ENCODE peak calls at places on chromosomes 1 and 21, in nine cellular contexts. X is lower leg skin, S is GM23338, G is choroid plexus epithelial cell, K is PC-3, T is thoracic aorta, L is AG10803, P is A673, J is astrocyte. A is an unnamed sample.

GRCh38 chr1:201173736-201174135 is 16.9 kb upstream of the IGFN1 start:
- DNase-seq in G (no peak), K (peak; percentile 71), X (peak; percentile 43), J (no peak), P (no peak), S (no peak), T (no peak), L (no peak), A (no peak)

GRCh38 chr1:4972761-4973320 is 318.4 kb downstream of the AJAP1 start:
- DNase-seq in G (no peak), X (peak; percentile 43), P (no peak), L (no peak), T (no peak), S (no peak), K (no peak), J (no peak), A (no peak)

GRCh38 chr21:27582946-27583270 is 616.0 kb upstream of the ADAMTS5 start:
- DNase-seq in J (peak; percentile 27), S (no peak), L (peak; percentile 67), G (peak; percentile 53), X (no peak), P (no peak), T (no peak), K (no peak), A (no peak)

GRCh38 chr1:33599516-33600115 is 127.2 kb downstream of the ZSCAN20 start:
- DNase-seq in G (no peak), L (no peak), X (no peak), T (no peak), K (no peak), S (no peak), J (no peak), P (no peak), A (no peak)

GRCh38 chr1:6534248-6534647 is 20.1 kb downstream of the NOL9 start:
- DNase-seq in P (no peak), J (no peak), T (no peak), L (no peak), K (no peak), S (no peak), G (no peak), X (no peak), A (no peak)

GRCh38 chr1:202965441-202965821 is 1.6 kb downstream of the CYB5R1 start:
- DNase-seq in X (no peak), S (no peak), T (no peak), J (no peak), G (no peak), K (no peak), P (no peak), L (no peak), A (peak; percentile 92)

GRCh38 chr1:205199931-205200299 is 11.6 kb downstream of the DSTYK start:
- DNase-seq in L (no peak), J (no peak), P (no peak), K (no peak), T (no peak), S (no peak), X (no peak), G (no peak), A (no peak)

GRCh38 chr1:33327587-33328325 is 6.9 kb upstream of the A3GALT2 start:
- DNase-seq in G (peak; percentile 99), X (no peak), P (no peak), J (peak; percentile 100), S (no peak), K (peak; percentile 80), T (no peak), L (peak; percentile 99), A (peak; percentile 92)

GRCh38 chr1:230026572-230026971 is 40.5 kb upstream of the GALNT2 start:
- DNase-seq in K (no peak), J (no peak), G (no peak), X (no peak), T (no peak), P (no peak), S (no peak), L (no peak), A (no peak)

GRCh38 chr1:26531651-26532131 is 2.1 kb downstream of the RPS6KA1 start:
- DNase-seq in L (no peak), T (no peak), X (peak; percentile 89), J (no peak), G (no peak), K (no peak), P (no peak), S (peak; percentile 48), A (peak; percentile 45)

GRCh38 chr1:9150582-9151290 is 21.8 kb upstream of the GPR157 start:
- DNase-seq in P (no peak), L (peak; percentile 62), X (no peak), S (no peak), T (no peak), G (no peak), K (no peak), J (no peak), A (no peak)

GRCh38 chr1:153987621-153988020 is 1.5 kb upstream of the RAB13 start:
- DNase-seq in K (no peak), T (no peak), J (no peak), G (no peak), X (no peak), L (no peak), P (no peak), S (no peak), A (no peak)

GRCh38 chr1:14108356-14109275 is 408.6 kb downstream of the PRDM2 start:
- DNase-seq in G (no peak), T (no peak), S (no peak), X (no peak), J (peak; percentile 16), P (no peak), K (peak; percentile 54), L (no peak), A (peak; percentile 29)

GRCh38 chr21:40351006-40351405 is 483.8 kb downstream of the PCP4 start:
- DNase-seq in P (no peak), L (no peak), T (no peak), S (no peak), K (no peak), G (no peak), J (no peak), X (no peak), A (peak; percentile 27)

GRCh38 chr1:201385299-201385891 is 7.9 kb upstream of the TNNT2 start:
- DNase-seq in X (no peak), S (peak; percentile 82), P (peak; percentile 52), K (peak; percentile 99), T (no peak), L (peak; percentile 5), G (peak; percentile 63), J (no peak), A (peak; percentile 74)

DNA sequence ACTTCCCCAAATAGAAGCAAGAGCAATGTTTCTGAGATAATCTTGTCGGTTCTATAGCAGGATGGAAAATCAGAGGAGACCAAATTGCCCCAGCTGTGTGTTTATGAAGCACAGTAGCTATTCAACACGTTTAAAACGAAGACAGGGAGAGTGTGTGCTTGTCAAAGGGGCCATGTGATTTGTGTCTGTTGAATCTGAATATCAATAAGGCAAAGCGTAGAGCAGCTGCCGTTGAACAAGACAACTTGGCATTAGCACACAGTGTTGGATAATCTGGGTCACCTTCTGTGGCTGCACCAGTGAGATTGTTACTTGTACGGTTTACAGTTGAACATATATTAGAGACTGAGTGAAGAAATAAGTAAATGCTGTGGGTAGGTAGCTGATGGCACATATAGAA is 1.0 kb downstream of the CRB1 start:
- DNase-seq in L (no peak), S (no peak), P (no peak), X (no peak), G (no peak), J (no peak), K (no peak), T (no peak), A (no peak)
- H3K4me3 ChIP-seq in L (no peak overlapping the region), S (no peak overlapping the region), P (no peak overlapping the region), X (no peak overlapping the region), G (no peak overlapping the region), J (no peak overlapping the region), K (no peak overlapping the region), T (no peak overlapping the region), A (no peak overlapping the region)

DNA sequence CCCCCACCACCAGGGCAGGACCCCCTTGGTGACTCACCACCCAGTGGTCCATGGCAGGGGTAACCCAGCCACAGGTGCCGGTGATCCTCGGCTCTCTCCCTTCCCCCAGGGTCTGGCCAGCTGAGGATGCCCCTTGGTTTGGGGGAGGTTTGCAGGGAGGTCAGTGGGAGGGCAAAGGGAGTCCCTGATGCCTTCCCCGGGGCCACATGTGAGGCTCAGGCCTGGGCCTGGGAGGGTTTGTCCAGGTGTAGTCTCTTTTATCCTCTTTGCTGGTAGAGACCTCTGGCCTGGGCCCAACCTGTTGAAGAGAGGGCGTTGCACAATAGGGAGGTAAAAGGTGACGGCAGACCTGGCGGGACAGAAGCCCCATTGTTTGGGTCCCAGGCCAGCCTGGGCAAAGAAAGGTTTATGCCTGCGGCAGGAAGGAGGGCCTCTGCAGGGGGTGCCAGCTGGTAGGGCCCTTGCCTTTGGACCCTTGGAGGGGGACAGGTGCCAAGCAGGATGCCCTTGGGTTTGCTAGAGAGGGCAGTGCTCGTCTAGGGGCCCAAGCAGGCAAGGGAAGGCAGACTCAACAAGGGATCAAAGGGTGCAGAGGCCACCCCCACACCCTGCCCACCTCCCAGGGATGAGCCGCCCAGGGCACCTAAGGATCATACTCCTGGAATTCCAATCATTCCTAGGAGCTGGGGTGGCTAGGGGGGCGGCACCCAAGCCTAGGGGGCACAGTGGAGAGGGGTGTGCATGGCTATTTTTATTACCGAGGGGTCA is 758 bp upstream of the TINAGL1 start:
- DNase-seq in T (no peak), L (no peak), K (peak; percentile 96), G (no peak), S (peak; percentile 52), P (no peak), J (no peak), X (no peak), A (peak; percentile 66)
- H3K4me3 ChIP-seq in T (peak overlapping the region; percentile 91), L (no peak overlapping the region), K (peak overlapping the region; percentile 71), G (no peak overlapping the region), S (peak overlapping the region; percentile 49), P (no peak overlapping the region), J (no peak overlapping the region), X (no peak overlapping the region), A (peak overlapping the region; percentile 74)

GRCh38 chr1:39036678-39037077 is 10.5 kb downstream of the NDUFS5 start:
- DNase-seq in T (no peak), X (no peak), J (no peak), S (no peak), G (no peak), L (no peak), P (no peak), K (no peak), A (no peak)

GRCh38 chr1:39034114-39034654 is 8.0 kb downstream of the NDUFS5 start:
- DNase-seq in L (no peak), K (no peak), J (no peak), T (no peak), G (no peak), X (no peak), S (no peak), P (no peak), A (no peak)
- H3K4me3 ChIP-seq in L (no peak overlapping the region), K (no peak overlapping the region), J (no peak overlapping the region), T (no peak overlapping the region), G (no peak overlapping the region), X (no peak overlapping the region), S (no peak overlapping the region), P (no peak overlapping the region), A (no peak overlapping the region)

DNA sequence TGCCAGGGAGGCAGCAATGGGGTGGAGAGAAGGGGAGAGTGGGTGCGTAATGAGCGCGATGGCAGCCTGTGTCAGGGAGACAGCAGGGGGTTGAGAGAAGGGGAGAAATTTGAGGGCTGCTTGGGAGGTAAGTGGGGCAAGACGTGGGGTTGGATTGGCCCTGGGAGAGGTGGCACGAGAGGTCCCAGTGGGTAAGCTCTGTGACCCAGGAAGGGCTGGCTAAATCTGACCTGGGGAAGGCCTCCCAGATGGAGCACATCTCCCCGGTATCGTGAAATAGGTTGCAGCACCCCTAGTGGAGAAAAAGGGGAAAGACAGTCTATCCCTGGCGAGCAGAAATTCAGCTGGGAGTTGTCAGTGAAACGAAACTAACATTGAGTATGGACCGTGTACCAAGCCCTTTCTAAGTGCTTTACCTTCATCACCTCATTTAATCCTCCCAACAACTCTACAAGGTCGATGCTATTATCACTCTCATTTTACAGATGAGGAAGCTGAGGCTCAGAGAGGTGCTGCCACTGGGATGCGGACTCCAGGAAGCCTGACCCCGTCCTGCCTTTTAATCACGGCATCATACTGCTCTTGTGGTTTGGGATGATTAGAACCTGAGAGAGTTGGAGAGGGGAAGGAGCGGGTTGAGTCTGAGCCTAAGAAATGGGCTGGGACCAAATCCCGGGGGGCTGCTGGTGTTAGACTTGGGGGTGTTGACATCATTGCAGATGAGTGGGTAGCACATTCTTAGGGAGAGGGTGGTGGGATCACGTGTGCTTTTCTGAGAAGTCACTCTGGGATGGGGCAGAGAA is 56.6 kb upstream of the RPL11 start:
- DNase-seq in P (peak; percentile 82), L (peak; percentile 75), T (peak; percentile 37), S (peak; percentile 77), G (peak; percentile 84), X (no peak), J (peak; percentile 55), K (peak; percentile 76), A (peak; percentile 66)
- H3K4me3 ChIP-seq in P (peak overlapping the region; percentile 48), L (peak overlapping the region; percentile 66), T (peak overlapping the region; percentile 85), S (no peak overlapping the region), G (peak overlapping the region; percentile 71), X (no peak overlapping the region), J (peak overlapping the region; percentile 79), K (peak overlapping the region; percentile 73), A (peak overlapping the region; percentile 1)

A was measured in epithelial cell of esophagus.